ENCODE peak calls at places on chromosome 16, in ten cellular contexts. F, H, Y, K, G, S, L, E, U and M are unnamed samples.

GRCh38 chr16:73172621-73173312 is 124.8 kb upstream of the ZFHX3 start:
- DNase-seq in G (no peak), K (peak; percentile 95), F (peak; percentile 83), S (peak; percentile 80), E (peak; percentile 96), Y (peak; percentile 62), U (peak; percentile 39), L (no peak), H (no peak), M (no peak)

GRCh38 chr16:1531638-1531910 is 1.9 kb upstream of the TMEM204 start:
- DNase-seq in L (no peak), H (no peak), Y (no peak), E (no peak), K (no peak), G (no peak), F (no peak), S (no peak), U (no peak), M (no peak)

GRCh38 chr16:73025111-73025505 is 22.8 kb downstream of the ZFHX3 start:
- DNase-seq in Y (no peak), L (no peak), E (peak; percentile 39), F (no peak), H (no peak), K (no peak), U (no peak), S (no peak), G (no peak), M (no peak)

GRCh38 chr16:88684569-88685155 is 1.6 kb downstream of the SNAI3 start:
- DNase-seq in F (no peak), G (no peak), Y (no peak), H (no peak), K (no peak), S (no peak), U (no peak), L (no peak), E (no peak), M (no peak)

GRCh38 chr16:67943619-67944503 is at the start of gene LCAT:
- DNase-seq in S (peak; percentile 52), G (no peak), E (no peak), U (no peak), Y (no peak), K (no peak), F (no peak), H (no peak), L (no peak), M (no peak)

GRCh38 chr16:19389246-19389645 is 28.4 kb upstream of the TMC5 start:
- DNase-seq in H (peak; percentile 40), G (no peak), U (peak; percentile 27), K (no peak), S (peak; percentile 67), Y (peak; percentile 28), F (peak; percentile 39), E (peak; percentile 13), L (peak; percentile 55), M (no peak)

GRCh38 chr16:3274490-3274889 is 8.8 kb upstream of the ZNF263 start:
- DNase-seq in K (no peak), L (no peak), G (no peak), H (no peak), S (no peak), E (no peak), U (no peak), F (peak; percentile 45), Y (no peak), M (no peak)

GRCh38 chr16:26456074-26456473 is 610.7 kb upstream of the C16orf82 start:
- DNase-seq in F (no peak), E (no peak), S (no peak), Y (no peak), L (no peak), H (no peak), K (no peak), U (no peak), G (no peak), M (no peak)

GRCh38 chr16:3049921-3050481 is 3.6 kb downstream of the MMP25 start:
- DNase-seq in K (no peak), E (no peak), S (no peak), F (no peak), L (no peak), H (no peak), Y (no peak), U (no peak), G (no peak), M (no peak)

GRCh38 chr16:66273644-66274334 is 92.7 kb upstream of the CDH5 start:
- DNase-seq in G (no peak), K (peak; percentile 70), Y (no peak), F (peak; percentile 66), E (peak; percentile 44), H (no peak), S (no peak), L (no peak), U (no peak), M (peak; percentile 70)

GRCh38 chr16:68396481-68396880 is 51.8 kb downstream of the SMPD3 start:
- DNase-seq in U (no peak), F (peak; percentile 52), S (peak; percentile 68), H (no peak), G (no peak), K (no peak), L (peak; percentile 55), E (peak; percentile 57), Y (no peak), M (no peak)

GRCh38 chr16:1309888-1310831 is 724 bp downstream of the UBE2I start:
- DNase-seq in K (no peak), U (no peak), F (peak; percentile 71), S (peak; percentile 44), L (no peak), E (peak; percentile 48), H (no peak), G (no peak), Y (no peak), M (no peak)

GRCh38 chr16:29791845-29792797 is 1.6 kb downstream of the KIF22 start:
- DNase-seq in U (no peak), K (no peak), Y (no peak), S (no peak), E (no peak), H (no peak), G (no peak), F (no peak), L (no peak), M (no peak)

GRCh38 chr16:70396209-70396904 is 42.5 kb downstream of the ST3GAL2 start:
- DNase-seq in F (no peak), H (no peak), Y (no peak), U (no peak), G (no peak), K (no peak), S (no peak), E (no peak), L (peak; percentile 52), M (no peak)

GRCh38 chr16:27768651-27769270 is 218.8 kb downstream of the KATNIP start:
- DNase-seq in E (no peak), Y (no peak), G (no peak), F (no peak), H (no peak), S (no peak), L (no peak), U (no peak), K (no peak), M (no peak)

GRCh38 chr16:87803385-87803784 is 37.6 kb upstream of the KLHDC4 start:
- DNase-seq in L (no peak), K (no peak), F (no peak), E (no peak), Y (no peak), G (no peak), H (no peak), S (no peak), U (no peak), M (no peak)

GRCh38 chr16:28511031-28511430 is 4.4 kb upstream of the IL27 start:
- DNase-seq in F (no peak), E (no peak), Y (no peak), K (no peak), L (no peak), H (no peak), S (no peak), U (no peak), G (no peak), M (no peak)

GRCh38 chr16:29906520-29907244 is 6.4 kb downstream of the ASPHD1 start:
- DNase-seq in E (no peak), S (no peak), G (no peak), Y (no peak), F (no peak), H (no peak), U (no peak), L (no peak), K (no peak), M (no peak)

GRCh38 chr16:84306564-84306963 is 11.9 kb downstream of the WFDC1 start:
- DNase-seq in S (no peak), K (no peak), L (no peak), E (no peak), U (no peak), F (no peak), G (no peak), H (no peak), Y (no peak), M (no peak)

GRCh38 chr16:89905511-89906140 is 13.0 kb upstream of the MC1R start:
- DNase-seq in Y (no peak), H (no peak), G (no peak), E (no peak), L (no peak), S (no peak), U (no peak), K (no peak), F (no peak), M (no peak)

GRCh38 chr16:74721716-74722115 is 21.1 kb upstream of the MLKL start:
- DNase-seq in G (no peak), F (no peak), Y (no peak), H (no peak), K (no peak), L (no peak), S (no peak), U (no peak), E (no peak), M (no peak)

GRCh38 chr16:88622125-88622524 is 16.2 kb upstream of the IL17C start:
- DNase-seq in Y (no peak), H (no peak), G (no peak), S (no peak), L (no peak), F (no peak), U (no peak), E (no peak), K (no peak), M (no peak)

GRCh38 chr16:85231959-85232358 is 119.7 kb upstream of the CIBAR2 start:
- DNase-seq in F (no peak), S (no peak), Y (no peak), L (no peak), E (peak; percentile 58), G (no peak), K (no peak), H (no peak), U (no peak), M (no peak)

GRCh38 chr16:48498761-48499600 is 111.0 kb downstream of the N4BP1 start:
- DNase-seq in H (no peak), U (no peak), Y (peak; percentile 80), K (no peak), L (no peak), G (no peak), F (peak; percentile 92), S (peak; percentile 44), E (peak; percentile 96), M (no peak)

GRCh38 chr16:1280783-1281182 is 24.9 kb downstream of the TPSD1 start:
- DNase-seq in S (no peak), K (no peak), F (no peak), U (no peak), Y (no peak), G (no peak), L (no peak), E (no peak), H (no peak), M (no peak)